ENCODE peak calls at places on chromosomes 7 and 10, in six cellular contexts. C, L, A, V, G and H are unnamed samples.

GRCh38 chr10:129174167-129175014 is 292.6 kb upstream of the MGMT start:
- DNase-seq in G (no peak), C (no peak), A (no peak), V (no peak), L (no peak), H (no peak)

GRCh38 chr10:102452672-102453340 is 1.5 kb upstream of the C10orf95 start:
- DNase-seq in C (peak), L (peak), G (no peak), V (peak), A (peak), H (no peak)

GRCh38 chr7:37354661-37355131 is 94.0 kb downstream of the ELMO1 start:
- DNase-seq in C (peak), A (no peak), G (no peak), L (peak), V (peak), H (peak)

GRCh38 chr7:7706101-7706511 is 12.3 kb downstream of the RPA3 start:
- DNase-seq in L (no peak), G (no peak), C (no peak), V (no peak), A (no peak), H (no peak)

GRCh38 chr10:47397256-47397655 is 13.2 kb upstream of the ZNF488 start:
- DNase-seq in G (no peak), L (no peak), V (no peak), C (no peak), A (no peak), H (no peak)

GRCh38 chr10:114879541-114880158 is 58.1 kb downstream of the FHIP2A start:
- DNase-seq in L (peak), A (peak), C (peak), G (peak), V (peak), H (no peak)

GRCh38 chr7:159032310-159032709 is 112.4 kb downstream of the VIPR2 start:
- DNase-seq in V (no peak), C (peak), G (no peak), A (no peak), L (no peak), H (no peak)

GRCh38 chr7:121069346-121070100 is 81.0 kb downstream of the CPED1 start:
- DNase-seq in A (no peak), V (no peak), L (no peak), G (no peak), C (no peak), H (no peak)

GRCh38 chr10:70494536-70494935 is 16.0 kb downstream of the PALD1 start:
- DNase-seq in A (no peak), V (peak), C (no peak), L (no peak), G (no peak), H (no peak)